ENCODE peak calls at places on chromosomes 12 and 14, in four cellular contexts. One of them, this sample, is unnamed.

GRCh38 chr12:128098725-128099124 is 168.2 kb upstream of the TMEM132C start:
- DNase-seq in non-pigmented ciliary epithelial cell: no peak
- DNase-seq in erythroblast: no peak
- DNase-seq in activated CD8-positive, alpha-beta memory T cell treated with anti-CD3 and anti-CD28 coated beads for 48 hours: no peak
- DNase-seq in this sample: no peak

GRCh38 chr12:106541201-106541600 is 41.6 kb upstream of the RFX4 start:
- DNase-seq in non-pigmented ciliary epithelial cell: no peak
- DNase-seq in erythroblast: no peak
- DNase-seq in activated CD8-positive, alpha-beta memory T cell treated with anti-CD3 and anti-CD28 coated beads for 48 hours: no peak
- DNase-seq in this sample: no peak

GRCh38 chr12:45959728-45960127 is 30.6 kb downstream of the SCAF11 start:
- DNase-seq in non-pigmented ciliary epithelial cell: no peak
- DNase-seq in erythroblast: no peak
- DNase-seq in activated CD8-positive, alpha-beta memory T cell treated with anti-CD3 and anti-CD28 coated beads for 48 hours: no peak
- DNase-seq in this sample: no peak

GRCh38 chr14:26992403-26993115 is 394.7 kb upstream of the NOVA1 start:
- DNase-seq in non-pigmented ciliary epithelial cell: no peak
- DNase-seq in erythroblast: no peak
- DNase-seq in activated CD8-positive, alpha-beta memory T cell treated with anti-CD3 and anti-CD28 coated beads for 48 hours: no peak
- DNase-seq in this sample: no peak

GRCh38 chr12:54360717-54361456 is 3.4 kb downstream of the GPR84 start:
- DNase-seq in non-pigmented ciliary epithelial cell: peak
- DNase-seq in erythroblast: peak
- DNase-seq in activated CD8-positive, alpha-beta memory T cell treated with anti-CD3 and anti-CD28 coated beads for 48 hours: no peak
- DNase-seq in this sample: peak

GRCh38 chr14:95664546-95664945 is 21.7 kb upstream of the TCL1B start:
- DNase-seq in non-pigmented ciliary epithelial cell: no peak
- DNase-seq in erythroblast: no peak
- DNase-seq in activated CD8-positive, alpha-beta memory T cell treated with anti-CD3 and anti-CD28 coated beads for 48 hours: no peak
- DNase-seq in this sample: no peak

GRCh38 chr14:87975636-87976035 is 17.3 kb downstream of the GALC start:
- DNase-seq in non-pigmented ciliary epithelial cell: no peak
- DNase-seq in erythroblast: no peak
- DNase-seq in activated CD8-positive, alpha-beta memory T cell treated with anti-CD3 and anti-CD28 coated beads for 48 hours: no peak
- DNase-seq in this sample: no peak

GRCh38 chr14:24145700-24146621 is at the start of gene PSME2:
- DNase-seq in non-pigmented ciliary epithelial cell: peak
- DNase-seq in erythroblast: no peak
- DNase-seq in activated CD8-positive, alpha-beta memory T cell treated with anti-CD3 and anti-CD28 coated beads for 48 hours: no peak
- DNase-seq in this sample: no peak

GRCh38 chr12:52007982-52008510 is 1.3 kb downstream of the TAMALIN start:
- DNase-seq in non-pigmented ciliary epithelial cell: no peak
- DNase-seq in erythroblast: no peak
- DNase-seq in activated CD8-positive, alpha-beta memory T cell treated with anti-CD3 and anti-CD28 coated beads for 48 hours: no peak
- DNase-seq in this sample: no peak

GRCh38 chr14:22059201-22059600 is 385.6 kb upstream of the OR4E1 start:
- DNase-seq in non-pigmented ciliary epithelial cell: no peak
- DNase-seq in erythroblast: no peak
- DNase-seq in activated CD8-positive, alpha-beta memory T cell treated with anti-CD3 and anti-CD28 coated beads for 48 hours: no peak
- DNase-seq in this sample: no peak

GRCh38 chr12:110641512-110641911 is 27.6 kb downstream of the TCTN1 start:
- DNase-seq in non-pigmented ciliary epithelial cell: peak
- DNase-seq in erythroblast: no peak
- DNase-seq in activated CD8-positive, alpha-beta memory T cell treated with anti-CD3 and anti-CD28 coated beads for 48 hours: no peak
- DNase-seq in this sample: no peak

GRCh38 chr12:10214131-10214876 is 1.6 kb downstream of the GABARAPL1 start:
- DNase-seq in non-pigmented ciliary epithelial cell: peak
- DNase-seq in erythroblast: peak
- DNase-seq in activated CD8-positive, alpha-beta memory T cell treated with anti-CD3 and anti-CD28 coated beads for 48 hours: no peak
- DNase-seq in this sample: no peak

GRCh38 chr14:24801024-24801423 is 167.0 kb upstream of the GZMB start:
- DNase-seq in non-pigmented ciliary epithelial cell: no peak
- DNase-seq in erythroblast: no peak
- DNase-seq in activated CD8-positive, alpha-beta memory T cell treated with anti-CD3 and anti-CD28 coated beads for 48 hours: no peak
- DNase-seq in this sample: no peak

GRCh38 chr12:80838024-80838658 is 99.6 kb downstream of the LIN7A start:
- DNase-seq in non-pigmented ciliary epithelial cell: no peak
- DNase-seq in erythroblast: no peak
- DNase-seq in activated CD8-positive, alpha-beta memory T cell treated with anti-CD3 and anti-CD28 coated beads for 48 hours: no peak
- DNase-seq in this sample: no peak